ENCODE peak calls at places on chromosome 13, in seven cellular contexts. F is AG10803; V is nephron progenitor cell; Z is AG09319; H is GM12891; E is activated T-cell treated with anti-CD3 and anti-CD28 coated beads, Interleukin-2, amount 50 U/mL, for 48 hours; P is fibroblast of the conjunctiva. C is an unnamed sample.
A peak's percentile ranks its signal among the peaks of the same experiment; 100 is the strongest.

GRCh38 chr13:24071423-24072075 is 89.0 kb upstream of the SPATA13 start:
- DNase-seq in F (peak; percentile 85), V (no peak), Z (no peak), H (no peak), E (no peak), P (no peak), C (no peak)

GRCh38 chr13:38821753-38822551 is 135.1 kb downstream of the FREM2 start:
- DNase-seq in F (no peak), V (no peak), Z (no peak), H (no peak), E (no peak), P (no peak), C (no peak)

GRCh38 chr13:22275393-22275792 is 604.5 kb downstream of the FGF9 start:
- DNase-seq in F (no peak), V (no peak), Z (no peak), H (no peak), E (no peak), P (no peak), C (no peak)

GRCh38 chr13:60654405-60654804 is 257.4 kb downstream of the TDRD3 start:
- DNase-seq in F (peak; percentile 0), V (peak; percentile 12), Z (no peak), H (no peak), E (no peak), P (no peak), C (peak; percentile 46)

GRCh38 chr13:21033224-21033855 is 28.0 kb downstream of the LATS2 start:
- DNase-seq in F (peak; percentile 64), V (no peak), Z (no peak), H (no peak), E (no peak), P (peak; percentile 35), C (no peak)

GRCh38 chr13:113969311-113969972 is 4.4 kb downstream of the C13orf46 start:
- DNase-seq in F (no peak), V (no peak), Z (no peak), H (no peak), E (no peak), P (no peak), C (no peak)

GRCh38 chr13:89076622-89077021 is 1405.5 kb downstream of the SLITRK5 start:
- DNase-seq in F (no peak), V (no peak), Z (no peak), H (no peak), E (no peak), P (no peak), C (no peak)

GRCh38 chr13:45809810-45810394 is 41.7 kb downstream of the SIAH3 start:
- DNase-seq in F (no peak), V (peak; percentile 14), Z (no peak), H (no peak), E (no peak), P (no peak), C (no peak)

GRCh38 chr13:93549326-93549855 is 322.8 kb downstream of the GPC6 start:
- DNase-seq in F (no peak), V (no peak), Z (no peak), H (no peak), E (no peak), P (no peak), C (no peak)

GRCh38 chr13:79781829-79782540 is 301.0 kb downstream of the NDFIP2 start:
- DNase-seq in F (no peak), V (no peak), Z (no peak), H (no peak), E (no peak), P (no peak), C (no peak)

GRCh38 chr13:46961719-46962118 is 64.9 kb upstream of the HTR2A start:
- DNase-seq in F (peak; percentile 83), V (no peak), Z (no peak), H (peak; percentile 46), E (no peak), P (peak; percentile 17), C (peak; percentile 74)

GRCh38 chr13:51923983-51924539 is 62.3 kb downstream of the CCDC70 start:
- DNase-seq in F (no peak), V (no peak), Z (no peak), H (no peak), E (peak; percentile 31), P (no peak), C (no peak)

GRCh38 chr13:96817336-96817941 is 176.8 kb downstream of the OXGR1 start:
- DNase-seq in F (peak; percentile 5), V (no peak), Z (no peak), H (no peak), E (no peak), P (peak; percentile 14), C (peak; percentile 11)

GRCh38 chr13:47148543-47148942 is 251.7 kb upstream of the HTR2A start:
- DNase-seq in F (no peak), V (no peak), Z (no peak), H (no peak), E (no peak), P (no peak), C (no peak)

GRCh38 chr13:42762251-42762650 is 19.1 kb upstream of the FAM216B start:
- DNase-seq in F (no peak), V (no peak), Z (no peak), H (no peak), E (no peak), P (no peak), C (no peak)

GRCh38 chr13:76887070-76887563 is 912 bp upstream of the KCTD12 start:
- DNase-seq in F (no peak), V (peak; percentile 44), Z (no peak), H (no peak), E (no peak), P (no peak), C (no peak)

C was measured in RKO.